ENCODE peak calls at places on chromosomes 11 and 22, in four cellular contexts. Y, C, A and I are unnamed samples.

GRCh38 chr11:17831228-17831627 is 96.6 kb downstream of the KCNC1 start:
- DNase-seq in Y (no peak), C (no peak), A (peak; percentile 76), I (no peak)

GRCh38 chr22:27993201-27993635 is 74.2 kb upstream of the PITPNB start:
- DNase-seq in Y (no peak), C (no peak), A (no peak), I (no peak)

GRCh38 chr11:72235351-72236057 is 8.5 kb downstream of the PHOX2A start:
- DNase-seq in Y (no peak), C (no peak), A (no peak), I (no peak)

GRCh38 chr22:49052023-49052538 is 775.6 kb downstream of the BRD1 start:
- DNase-seq in Y (no peak), C (no peak), A (no peak), I (no peak)

GRCh38 chr11:127035812-127036211 is 35.2 kb upstream of the KIRREL3 start:
- DNase-seq in Y (no peak), C (no peak), A (no peak), I (no peak)

GRCh38 chr11:2807276-2807681 is 78.3 kb downstream of the CDKN1C start:
- DNase-seq in Y (no peak), C (peak; percentile 56), A (peak; percentile 85), I (peak; percentile 94)

GRCh38 chr11:75567971-75568370 is 5.9 kb downstream of the SERPINH1 start:
- DNase-seq in Y (no peak), C (no peak), A (no peak), I (no peak)

GRCh38 chr11:68213555-68214172 is 568 bp upstream of the KMT5B start:
- DNase-seq in Y (peak; percentile 80), C (peak; percentile 96), A (peak; percentile 95), I (peak; percentile 90)

GRCh38 chr11:60528934-60529333 is 13.7 kb downstream of the MS4A13 start:
- DNase-seq in Y (no peak), C (no peak), A (no peak), I (no peak)

GRCh38 chr11:79092791-79093313 is 348.0 kb downstream of the TENM4 start:
- DNase-seq in Y (no peak), C (no peak), A (no peak), I (no peak)

GRCh38 chr22:24061124-24061684 is 50.1 kb downstream of the CABIN1 start:
- DNase-seq in Y (no peak), C (no peak), A (no peak), I (no peak)
- H3K27ac ChIP-seq in Y (no peak overlapping the region), C (no peak overlapping the region), A (no peak overlapping the region), I (no peak overlapping the region)

GRCh38 chr22:46586531-46587011 is 33.6 kb upstream of the GRAMD4 start:
- DNase-seq in Y (peak; percentile 10), C (no peak), A (peak; percentile 29), I (peak; percentile 9)
- H3K4me3 ChIP-seq in Y (no peak overlapping the region), C (no peak overlapping the region), A (no peak overlapping the region), I (no peak overlapping the region)

DNA sequence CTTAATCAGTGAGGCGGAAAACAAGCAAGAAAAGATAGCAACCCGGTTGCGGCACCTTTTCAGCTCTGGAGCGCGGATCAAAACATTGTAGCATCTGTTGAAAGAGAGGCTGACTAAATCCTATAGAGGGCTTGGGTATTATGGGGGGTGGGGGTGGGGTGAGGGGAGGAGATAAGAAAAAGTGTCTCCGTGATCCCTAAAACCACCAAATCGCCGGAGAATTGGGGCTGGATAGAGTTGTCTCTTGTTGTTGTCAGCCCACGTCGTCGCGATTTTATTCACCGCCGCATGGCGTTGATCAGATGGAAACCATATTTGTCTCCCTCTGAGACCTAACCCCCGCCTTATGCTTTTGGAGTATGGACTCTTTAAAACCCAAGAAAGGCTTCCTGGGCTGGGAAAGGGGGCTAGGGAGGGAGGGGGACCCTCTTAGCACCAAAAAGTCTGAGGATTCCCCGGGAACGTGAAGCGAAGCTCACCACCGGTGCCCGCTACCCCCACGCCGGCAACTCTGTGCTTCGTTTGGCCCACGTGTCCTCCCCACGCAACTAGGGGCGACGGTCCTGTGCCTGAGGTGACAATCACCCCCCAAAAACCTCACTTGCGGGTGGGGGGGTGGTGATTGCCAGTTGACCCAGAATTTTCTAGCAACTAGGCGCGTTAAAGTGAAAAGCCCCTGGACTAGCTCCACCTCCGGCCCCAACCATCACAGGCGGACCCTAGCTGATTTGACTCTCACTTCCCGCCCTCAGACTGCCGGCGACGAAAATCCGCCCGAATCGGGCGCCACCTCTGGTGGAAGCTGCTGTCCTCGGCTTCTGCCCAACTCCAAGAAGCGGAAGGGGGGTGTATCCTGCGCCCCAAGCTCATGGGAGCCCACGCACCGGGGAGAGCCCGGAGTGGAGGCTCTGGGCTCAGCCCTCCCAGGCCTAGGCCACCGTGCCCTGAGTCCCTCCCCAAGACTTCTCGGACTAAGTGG is 12.8 kb downstream of the PAX6 start:
- DNase-seq in Y (no peak), C (no peak), A (peak; percentile 54), I (no peak)
- H3K27ac ChIP-seq in Y (no peak overlapping the region), C (no peak overlapping the region), A (no peak overlapping the region), I (no peak overlapping the region)

GRCh38 chr11:113473983-113474361 is 1.2 kb downstream of the DRD2 start:
- DNase-seq in Y (no peak), C (no peak), A (no peak), I (no peak)

GRCh38 chr11:113475160-113475761 is at the start of gene DRD2:
- DNase-seq in Y (no peak), C (no peak), A (no peak), I (no peak)

GRCh38 chr11:113477321-113477720 is 2.1 kb upstream of the DRD2 start:
- DNase-seq in Y (no peak), C (no peak), A (no peak), I (no peak)

GRCh38 chr11:113476553-113476952 is 1.4 kb upstream of the DRD2 start:
- DNase-seq in Y (no peak), C (no peak), A (no peak), I (no peak)

GRCh38 chr11:113474362-113475159 is 637 bp downstream of the DRD2 start:
- DNase-seq in Y (no peak), C (peak; percentile 92), A (peak; percentile 80), I (peak; percentile 88)
- H3K4me3 ChIP-seq in Y (no peak overlapping the region), C (peak overlapping the region; percentile 13), A (no peak overlapping the region), I (peak overlapping the region; percentile 7)

DNA sequence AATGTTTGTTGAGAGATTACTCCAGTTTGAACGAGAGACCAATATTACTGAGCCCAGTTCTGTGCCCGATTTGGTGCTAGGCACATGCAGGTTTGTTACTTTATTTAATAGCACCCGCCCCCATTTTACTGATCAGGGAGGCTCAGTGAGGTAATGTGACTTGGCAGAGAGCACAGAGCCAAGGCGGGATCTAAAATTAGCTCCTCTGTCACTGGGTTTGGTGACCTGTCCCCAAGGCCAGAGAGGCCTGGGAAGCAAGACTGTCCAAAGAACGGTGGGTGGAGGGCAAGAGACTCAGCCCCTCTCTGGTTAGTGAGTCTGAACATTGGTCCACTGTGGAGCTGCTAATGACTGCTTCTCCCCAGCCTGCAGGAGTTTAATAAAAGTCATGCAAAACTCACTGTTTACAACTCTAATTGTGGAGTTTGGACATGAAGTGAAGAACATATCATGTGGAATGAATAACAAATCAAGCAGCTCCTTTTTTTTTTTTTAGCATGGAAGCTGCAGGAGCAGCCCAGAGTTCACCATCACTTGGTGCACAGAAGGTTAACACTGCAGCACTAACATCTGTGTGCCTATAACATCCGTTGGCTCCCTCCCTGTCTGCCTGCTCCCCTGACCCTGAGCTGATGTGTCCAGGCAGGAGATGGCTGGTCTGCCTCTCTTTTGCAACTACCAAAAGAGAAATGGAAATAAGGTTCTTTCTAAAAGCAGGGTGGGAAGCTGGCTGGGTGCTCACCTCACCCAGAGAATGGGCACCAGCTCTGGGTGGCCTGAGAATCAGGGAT is 39.0 kb downstream of the CSNK2A3 start:
- DNase-seq in Y (no peak), C (no peak), A (peak; percentile 58), I (no peak)
- H3K27ac ChIP-seq in Y (no peak overlapping the region), C (no peak overlapping the region), A (peak overlapping the region; percentile 78), I (peak overlapping the region; percentile 40)

GRCh38 chr11:1458340-1459218 is 28.0 kb downstream of the MOB2 start:
- DNase-seq in Y (no peak), C (peak; percentile 75), A (peak; percentile 70), I (peak; percentile 87)

GRCh38 chr11:1459739-1460395 is 26.7 kb downstream of the MOB2 start:
- DNase-seq in Y (no peak), C (no peak), A (no peak), I (no peak)

GRCh38 chr11:1460396-1460795 is 26.2 kb downstream of the MOB2 start:
- DNase-seq in Y (no peak), C (no peak), A (no peak), I (peak; percentile 87)

GRCh38 chr11:1457856-1458255 is 28.7 kb downstream of the MOB2 start:
- DNase-seq in Y (no peak), C (no peak), A (no peak), I (peak; percentile 53)

GRCh38 chr11:1459219-1459575 is 27.4 kb downstream of the MOB2 start:
- DNase-seq in Y (no peak), C (no peak), A (no peak), I (no peak)
- H3K4me3 ChIP-seq in Y (no peak overlapping the region), C (no peak overlapping the region), A (no peak overlapping the region), I (no peak overlapping the region)

GRCh38 chr11:58027341-58027740 is 3.4 kb upstream of the OR6Q1 start:
- DNase-seq in Y (no peak), C (no peak), A (no peak), I (no peak)
- H3K27ac ChIP-seq in Y (no peak overlapping the region), C (no peak overlapping the region), A (no peak overlapping the region), I (no peak overlapping the region)

GRCh38 chr11:15114501-15115475 is at the start of gene INSC:
- DNase-seq in Y (no peak), C (peak; percentile 65), A (no peak), I (peak; percentile 67)
- H3K4me3 ChIP-seq in Y (peak within 1 kb of the TSS; percentile 16), C (peak within 1 kb of the TSS; percentile 20), A (peak within 1 kb of the TSS; percentile 42), I (peak within 1 kb of the TSS; percentile 39)

GRCh38 chr22:36409067-36409466 is 21.3 kb upstream of the MYH9 start:
- DNase-seq in Y (no peak), C (no peak), A (no peak), I (no peak)
- H3K27ac ChIP-seq in Y (no peak overlapping the region), C (peak overlapping the region; percentile 98), A (peak overlapping the region; percentile 80), I (no peak overlapping the region)

DNA sequence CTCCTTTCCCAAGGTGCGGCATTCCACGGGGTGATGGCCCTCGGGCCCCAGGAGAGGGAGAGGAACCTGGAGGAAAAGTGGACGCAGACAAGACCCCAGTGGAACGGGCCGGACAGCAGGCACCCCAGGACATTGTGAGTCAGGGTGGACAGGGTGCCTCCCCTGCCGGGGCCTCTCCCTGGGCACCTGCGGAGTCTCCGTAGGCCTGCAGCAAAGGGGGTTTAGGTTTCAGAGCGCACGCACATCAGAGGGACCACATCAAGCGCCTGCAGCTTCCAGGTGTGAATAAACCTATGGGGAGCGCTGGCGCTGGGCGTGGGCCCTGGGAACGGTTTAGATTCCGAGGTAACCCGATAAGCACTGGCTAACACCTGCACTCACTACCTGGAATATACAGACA is 22.7 kb upstream of the FGF19 start:
- DNase-seq in Y (no peak), C (no peak), A (no peak), I (no peak)
- H3K4me3 ChIP-seq in Y (no peak overlapping the region), C (no peak overlapping the region), A (no peak overlapping the region), I (no peak overlapping the region)